ENCODE peak calls at places on chromosomes 2 and 18, in ten cellular contexts. One of them, this sample, is unnamed. For H3K4me1, the result is how much of the 10 kb centered on the place peaks cover.

GRCh38 chr2:33336036-33336625 is 140.3 kb upstream of the RASGRP3 start:
- DNase-seq in uterus: no peak
- DNase-seq in Panc1: no peak
- DNase-seq in right atrium auricular region: no peak
- DNase-seq in stomach: no peak
- DNase-seq in right cardiac atrium: no peak
- DNase-seq in PC-3: no peak
- DNase-seq in tibial nerve: no peak
- DNase-seq in SK-N-SH: no peak
- DNase-seq in H1: no peak
- DNase-seq in this sample: no peak

GRCh38 chr2:54539683-54540082 is 83.6 kb downstream of the SPTBN1 start:
- DNase-seq in uterus: no peak
- DNase-seq in Panc1: no peak
- DNase-seq in right atrium auricular region: no peak
- DNase-seq in stomach: no peak
- DNase-seq in right cardiac atrium: no peak
- DNase-seq in PC-3: no peak
- DNase-seq in tibial nerve: no peak
- DNase-seq in SK-N-SH: no peak
- DNase-seq in H1: no peak
- DNase-seq in this sample: no peak

GRCh38 chr2:71736091-71736878 is 282.9 kb downstream of the DYSF start:
- DNase-seq in uterus: no peak
- DNase-seq in Panc1: no peak
- DNase-seq in right atrium auricular region: no peak
- DNase-seq in stomach: no peak
- DNase-seq in right cardiac atrium: peak
- DNase-seq in PC-3: no peak
- DNase-seq in tibial nerve: peak
- DNase-seq in SK-N-SH: no peak
- DNase-seq in H1: no peak
- DNase-seq in this sample: no peak

GRCh38 chr2:88254437-88255081 is 84.4 kb downstream of the THNSL2 start:
- DNase-seq in uterus: no peak
- DNase-seq in Panc1: no peak
- DNase-seq in right atrium auricular region: no peak
- DNase-seq in stomach: no peak
- DNase-seq in right cardiac atrium: no peak
- DNase-seq in PC-3: no peak
- DNase-seq in tibial nerve: no peak
- DNase-seq in SK-N-SH: no peak
- DNase-seq in H1: no peak
- DNase-seq in this sample: no peak

GRCh38 chr2:24517247-24517646 is 26.2 kb downstream of the NCOA1 start:
- DNase-seq in uterus: no peak
- DNase-seq in Panc1: no peak
- DNase-seq in right atrium auricular region: no peak
- DNase-seq in stomach: no peak
- DNase-seq in right cardiac atrium: no peak
- DNase-seq in PC-3: no peak
- DNase-seq in tibial nerve: no peak
- DNase-seq in SK-N-SH: no peak
- DNase-seq in H1: no peak
- DNase-seq in this sample: no peak

GRCh38 chr18:4854664-4855063 is 342.4 kb downstream of the AKAIN1 start:
- DNase-seq in uterus: no peak
- DNase-seq in Panc1: no peak
- DNase-seq in right atrium auricular region: no peak
- DNase-seq in stomach: no peak
- DNase-seq in right cardiac atrium: no peak
- DNase-seq in PC-3: no peak
- DNase-seq in tibial nerve: no peak
- DNase-seq in SK-N-SH: no peak
- DNase-seq in H1: no peak
- DNase-seq in this sample: no peak

GRCh38 chr18:79857082-79857661 is 59.4 kb downstream of the KCNG2 start:
- DNase-seq in uterus: no peak
- DNase-seq in Panc1: peak
- DNase-seq in right atrium auricular region: peak
- DNase-seq in stomach: no peak
- DNase-seq in right cardiac atrium: no peak
- DNase-seq in PC-3: no peak
- DNase-seq in tibial nerve: no peak
- DNase-seq in SK-N-SH: peak
- DNase-seq in H1: peak
- DNase-seq in this sample: peak

GRCh38 chr2:68925298-68925885 is 27.3 kb downstream of the GKN2 start:
- DNase-seq in uterus: no peak
- DNase-seq in Panc1: peak
- DNase-seq in right atrium auricular region: no peak
- DNase-seq in stomach: peak
- DNase-seq in right cardiac atrium: no peak
- DNase-seq in PC-3: peak
- DNase-seq in tibial nerve: no peak
- DNase-seq in SK-N-SH: peak
- DNase-seq in H1: no peak
- DNase-seq in this sample: no peak

GRCh38 chr2:151933266-151933804 is 105.1 kb upstream of the ARL5A start:
- DNase-seq in uterus: no peak
- DNase-seq in Panc1: no peak
- DNase-seq in right atrium auricular region: no peak
- DNase-seq in stomach: no peak
- DNase-seq in right cardiac atrium: no peak
- DNase-seq in PC-3: no peak
- DNase-seq in tibial nerve: no peak
- DNase-seq in SK-N-SH: no peak
- DNase-seq in H1: no peak
- DNase-seq in this sample: no peak

GRCh38 chr2:26675651-26676255 is 16.8 kb upstream of the KCNK3 start:
- DNase-seq in uterus: no peak
- DNase-seq in Panc1: no peak
- DNase-seq in right atrium auricular region: no peak
- DNase-seq in stomach: no peak
- DNase-seq in right cardiac atrium: no peak
- DNase-seq in PC-3: no peak
- DNase-seq in tibial nerve: no peak
- DNase-seq in SK-N-SH: no peak
- DNase-seq in H1: no peak
- DNase-seq in this sample: peak

GRCh38 chr2:158998486-158999248 is 30.2 kb downstream of the TANC1 start:
- DNase-seq in uterus: no peak
- DNase-seq in Panc1: no peak
- DNase-seq in right atrium auricular region: no peak
- DNase-seq in stomach: no peak
- DNase-seq in right cardiac atrium: no peak
- DNase-seq in PC-3: no peak
- DNase-seq in tibial nerve: no peak
- DNase-seq in SK-N-SH: no peak
- DNase-seq in H1: no peak
- DNase-seq in this sample: peak

GRCh38 chr2:25333981-25334380 is 7.7 kb downstream of the DNMT3A start:
- DNase-seq in uterus: no peak
- DNase-seq in Panc1: no peak
- DNase-seq in right atrium auricular region: no peak
- DNase-seq in stomach: no peak
- DNase-seq in right cardiac atrium: no peak
- DNase-seq in PC-3: no peak
- DNase-seq in tibial nerve: no peak
- DNase-seq in SK-N-SH: no peak
- DNase-seq in H1: no peak
- DNase-seq in this sample: no peak

GRCh38 chr18:48022531-48023330 is 92.3 kb upstream of the SMAD2 start:
- DNase-seq in uterus: no peak
- DNase-seq in Panc1: no peak
- DNase-seq in right atrium auricular region: no peak
- DNase-seq in stomach: no peak
- DNase-seq in right cardiac atrium: peak
- DNase-seq in PC-3: peak
- DNase-seq in tibial nerve: no peak
- DNase-seq in SK-N-SH: peak
- DNase-seq in H1: no peak
- DNase-seq in this sample: peak

GRCh38 chr2:134392689-134393476 is 139.0 kb downstream of the MGAT5 start:
- DNase-seq in uterus: peak
- DNase-seq in Panc1: no peak
- DNase-seq in right atrium auricular region: no peak
- DNase-seq in stomach: no peak
- DNase-seq in right cardiac atrium: no peak
- DNase-seq in PC-3: no peak
- DNase-seq in tibial nerve: no peak
- DNase-seq in SK-N-SH: no peak
- DNase-seq in H1: no peak
- DNase-seq in this sample: no peak

GRCh38 chr2:46666044-46666662 is 186.8 kb downstream of the TMEM247 start:
- DNase-seq in uterus: peak
- DNase-seq in Panc1: no peak
- DNase-seq in right atrium auricular region: no peak
- DNase-seq in stomach: no peak
- DNase-seq in right cardiac atrium: peak
- DNase-seq in PC-3: no peak
- DNase-seq in tibial nerve: peak
- DNase-seq in SK-N-SH: no peak
- DNase-seq in H1: no peak
- DNase-seq in this sample: peak

GRCh38 chr2:196170202-196170680 is 1.1 kb downstream of the STK17B start:
- DNase-seq in uterus: no peak
- DNase-seq in Panc1: peak
- DNase-seq in right atrium auricular region: no peak
- DNase-seq in stomach: peak
- DNase-seq in right cardiac atrium: no peak
- DNase-seq in PC-3: peak
- DNase-seq in tibial nerve: no peak
- DNase-seq in SK-N-SH: peak
- DNase-seq in H1: no peak
- DNase-seq in this sample: no peak
- H3K4me1 ChIP-seq in uterus: under half
- H3K4me1 ChIP-seq in Panc1: under half
- H3K4me1 ChIP-seq in right atrium auricular region: under half
- H3K4me1 ChIP-seq in stomach: under half
- H3K4me1 ChIP-seq in right cardiac atrium: under half
- H3K4me1 ChIP-seq in PC-3: under half
- H3K4me1 ChIP-seq in tibial nerve: under half
- H3K4me1 ChIP-seq in SK-N-SH: under half
- H3K4me1 ChIP-seq in H1: under half
- H3K4me1 ChIP-seq in this sample: under half

GRCh38 chr2:1740714-1741584 is 3.4 kb downstream of the PXDN start:
- DNase-seq in uterus: peak
- DNase-seq in Panc1: no peak
- DNase-seq in right atrium auricular region: peak
- DNase-seq in stomach: no peak
- DNase-seq in right cardiac atrium: peak
- DNase-seq in PC-3: no peak
- DNase-seq in tibial nerve: no peak
- DNase-seq in SK-N-SH: no peak
- DNase-seq in H1: peak
- DNase-seq in this sample: peak
- H3K4me1 ChIP-seq in uterus: under half
- H3K4me1 ChIP-seq in Panc1: under half
- H3K4me1 ChIP-seq in right atrium auricular region: under half
- H3K4me1 ChIP-seq in stomach: under half
- H3K4me1 ChIP-seq in right cardiac atrium: under half
- H3K4me1 ChIP-seq in PC-3: half or more
- H3K4me1 ChIP-seq in tibial nerve: under half
- H3K4me1 ChIP-seq in SK-N-SH: under half
- H3K4me1 ChIP-seq in H1: under half
- H3K4me1 ChIP-seq in this sample: under half

GRCh38 chr18:63889641-63890040 is 2.1 kb downstream of the SERPINB2 start:
- DNase-seq in uterus: no peak
- DNase-seq in Panc1: no peak
- DNase-seq in right atrium auricular region: no peak
- DNase-seq in stomach: no peak
- DNase-seq in right cardiac atrium: no peak
- DNase-seq in PC-3: no peak
- DNase-seq in tibial nerve: no peak
- DNase-seq in SK-N-SH: no peak
- DNase-seq in H1: no peak
- DNase-seq in this sample: no peak
- H3K4me1 ChIP-seq in uterus: under half
- H3K4me1 ChIP-seq in Panc1: under half
- H3K4me1 ChIP-seq in right atrium auricular region: under half
- H3K4me1 ChIP-seq in stomach: under half
- H3K4me1 ChIP-seq in right cardiac atrium: under half
- H3K4me1 ChIP-seq in PC-3: under half
- H3K4me1 ChIP-seq in tibial nerve: under half
- H3K4me1 ChIP-seq in SK-N-SH: under half
- H3K4me1 ChIP-seq in H1: under half
- H3K4me1 ChIP-seq in this sample: under half

DNA sequence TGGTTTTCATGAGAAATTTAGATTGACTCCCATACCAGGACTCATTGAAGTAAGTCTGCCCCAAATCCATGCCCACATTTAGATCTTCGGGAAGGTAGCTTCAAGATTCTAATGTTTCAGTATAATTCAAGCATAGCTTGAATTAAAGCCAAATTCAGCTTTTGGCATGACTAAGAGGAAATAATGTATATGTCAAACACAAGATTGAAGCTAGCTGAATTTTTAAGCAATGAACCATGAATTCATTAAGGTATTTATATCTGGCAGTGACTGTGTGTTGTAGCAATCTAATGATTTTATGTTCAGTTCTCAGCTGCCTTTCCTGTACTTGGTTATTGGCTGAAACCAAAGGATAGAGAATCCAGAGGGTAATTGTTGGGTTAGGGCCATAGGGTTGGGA is 118.8 kb upstream of the FN1 start:
- DNase-seq in uterus: no peak
- DNase-seq in Panc1: no peak
- DNase-seq in right atrium auricular region: no peak
- DNase-seq in stomach: no peak
- DNase-seq in right cardiac atrium: no peak
- DNase-seq in PC-3: peak
- DNase-seq in tibial nerve: no peak
- DNase-seq in SK-N-SH: no peak
- DNase-seq in H1: no peak
- DNase-seq in this sample: no peak
- H3K4me1 ChIP-seq in uterus: under half
- H3K4me1 ChIP-seq in Panc1: under half
- H3K4me1 ChIP-seq in right atrium auricular region: under half
- H3K4me1 ChIP-seq in stomach: under half
- H3K4me1 ChIP-seq in right cardiac atrium: under half
- H3K4me1 ChIP-seq in PC-3: under half
- H3K4me1 ChIP-seq in tibial nerve: under half
- H3K4me1 ChIP-seq in SK-N-SH: under half
- H3K4me1 ChIP-seq in H1: under half
- H3K4me1 ChIP-seq in this sample: under half

This sample was measured in aorta.